ENCODE peak calls at places on chromosomes 16 and 17, in eight cellular contexts. C is lower lobe of right lung; B is naive thymus-derived CD4-positive, alpha-beta T cell; A is astrocyte; U is prostate gland; G is stomach; E is colonic mucosa; Z is effector memory CD4-positive, alpha-beta T cell. X is an unnamed sample.

GRCh38 chr17:50028207-50029120 is 27.4 kb upstream of the ITGA3 start:
- DNase-seq in C (peak; percentile 63), B (no peak), A (peak; percentile 52), U (no peak), G (no peak), E (no peak), Z (no peak), X (peak; percentile 64)

GRCh38 chr16:51880776-51881175 is 666.2 kb downstream of the TOX3 start:
- DNase-seq in C (no peak), B (no peak), A (peak; percentile 85), U (no peak), G (no peak), E (no peak), Z (no peak), X (peak; percentile 47)

GRCh38 chr17:80949451-80950421 is 41.9 kb upstream of the CHMP6 start:
- DNase-seq in C (peak; percentile 38), B (no peak), A (no peak), U (no peak), G (no peak), E (no peak), Z (no peak), X (no peak)

GRCh38 chr17:82391496-82392066 is 20.0 kb downstream of the UTS2R start:
- DNase-seq in C (no peak), B (no peak), A (no peak), U (no peak), G (no peak), E (no peak), Z (no peak), X (no peak)

GRCh38 chr16:87207509-87207908 is 109.7 kb downstream of the C16orf95 start:
- DNase-seq in C (no peak), B (no peak), A (peak; percentile 88), U (no peak), G (no peak), E (no peak), Z (no peak), X (no peak)

GRCh38 chr16:29663829-29664132 is 734 bp downstream of the SPN start:
- DNase-seq in C (no peak), B (peak; percentile 47), A (no peak), U (no peak), G (no peak), E (no peak), Z (no peak), X (no peak)

GRCh38 chr17:49901460-49902331 is 53.8 kb upstream of the TAC4 start:
- DNase-seq in C (peak; percentile 66), B (no peak), A (no peak), U (no peak), G (no peak), E (no peak), Z (no peak), X (no peak)

GRCh38 chr16:69106491-69107291 is 1.2 kb downstream of the HAS3 start:
- DNase-seq in C (no peak), B (no peak), A (no peak), U (no peak), G (no peak), E (peak; percentile 29), Z (no peak), X (no peak)

GRCh38 chr17:15649861-15650391 is 30.4 kb upstream of the FBXW10B start:
- DNase-seq in C (no peak), B (no peak), A (peak; percentile 47), U (no peak), G (peak; percentile 78), E (peak; percentile 87), Z (no peak), X (peak; percentile 43)

GRCh38 chr16:1676661-1677060 is 1.4 kb upstream of the JPT2 start:
- DNase-seq in C (no peak), B (no peak), A (no peak), U (no peak), G (no peak), E (no peak), Z (no peak), X (no peak)
- H3K27ac ChIP-seq in C (no peak overlapping the region), B (no peak overlapping the region), A (no peak overlapping the region), U (peak overlapping the region; percentile 90), G (no peak overlapping the region), E (no peak overlapping the region), Z (no peak overlapping the region), X (no peak overlapping the region)

GRCh38 chr17:27157297-27157696 is 136.6 kb upstream of the WSB1 start:
- DNase-seq in C (no peak), B (no peak), A (no peak), U (no peak), G (no peak), E (no peak), Z (no peak), X (no peak)

GRCh38 chr17:27157898-27158297 is 136.0 kb upstream of the WSB1 start:
- DNase-seq in C (no peak), B (no peak), A (no peak), U (no peak), G (no peak), E (no peak), Z (no peak), X (no peak)

GRCh38 chr17:27158390-27158789 is 135.5 kb upstream of the WSB1 start:
- DNase-seq in C (peak; percentile 20), B (no peak), A (no peak), U (no peak), G (no peak), E (no peak), Z (no peak), X (no peak)

GRCh38 chr17:27155866-27156265 is 138.0 kb upstream of the WSB1 start:
- DNase-seq in C (peak; percentile 21), B (no peak), A (no peak), U (no peak), G (no peak), E (no peak), Z (no peak), X (no peak)

GRCh38 chr17:27153005-27153404 is 140.9 kb upstream of the WSB1 start:
- DNase-seq in C (no peak), B (no peak), A (peak; percentile 4), U (no peak), G (no peak), E (no peak), Z (no peak), X (no peak)
- H3K9me3 ChIP-seq in C (no peaks in the 10 kb centered on the region), B (no peaks in the 10 kb centered on the region), A (peaks cover 9% of the 10 kb centered on the region), U (no peaks in the 10 kb centered on the region), G (no peaks in the 10 kb centered on the region), E (no peaks in the 10 kb centered on the region), Z (no peaks in the 10 kb centered on the region), X (no peaks in the 10 kb centered on the region)

DNA sequence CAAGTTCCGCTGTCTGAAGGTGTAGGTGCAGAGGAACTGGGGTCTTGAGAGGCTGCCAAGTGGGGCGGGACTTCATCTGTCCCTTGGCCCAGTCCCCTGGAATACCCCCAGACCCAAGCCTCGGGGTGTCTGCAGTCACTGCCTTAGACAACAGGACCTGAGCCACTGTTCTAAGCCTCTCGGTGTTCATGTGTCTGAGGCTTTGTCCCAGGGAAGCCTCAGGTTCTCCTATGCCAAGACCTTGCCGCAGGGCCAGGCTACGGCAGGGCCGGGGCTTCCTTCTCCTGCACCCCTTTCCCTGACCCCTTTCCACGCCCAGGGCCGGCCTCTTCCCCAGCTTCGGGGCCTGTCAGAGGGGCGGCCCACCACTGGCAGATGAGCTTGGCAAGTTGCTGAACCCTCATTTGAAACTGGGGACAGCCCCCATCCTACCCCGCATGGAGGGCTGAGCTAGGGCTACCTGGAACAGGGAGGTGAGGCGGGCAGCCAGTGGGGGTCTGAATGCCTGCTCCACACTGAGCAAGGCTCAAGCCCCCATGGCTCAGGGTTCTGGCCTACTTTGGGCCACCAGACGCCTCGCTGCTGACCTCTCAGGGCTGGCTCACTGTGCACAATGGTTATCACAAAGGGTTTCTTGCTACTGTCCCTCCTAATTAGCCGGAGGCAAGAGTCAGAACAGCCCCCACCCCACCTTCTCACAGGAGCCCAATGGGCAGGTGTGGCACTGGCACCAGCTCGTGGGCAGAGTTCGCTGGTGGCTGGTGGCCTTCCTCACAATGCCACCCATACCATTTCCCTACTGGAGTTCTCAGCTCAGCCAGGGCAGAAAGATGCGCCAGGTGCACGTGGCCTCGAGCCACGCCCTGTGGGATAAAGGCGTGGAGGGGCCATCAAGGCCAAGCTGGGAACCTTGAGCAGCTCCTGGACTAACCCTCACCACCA is 7.1 kb downstream of the LITAFD start:
- DNase-seq in C (peak; percentile 35), B (no peak), A (no peak), U (no peak), G (no peak), E (no peak), Z (no peak), X (no peak)
- H3K4me1 ChIP-seq in C (peaks cover 12% of the 10 kb centered on the region), B (no peaks in the 10 kb centered on the region), A (peaks cover 46% of the 10 kb centered on the region), U (no peaks in the 10 kb centered on the region), G (peaks cover 31% of the 10 kb centered on the region), E (peaks cover 13% of the 10 kb centered on the region), Z (peaks cover 4% of the 10 kb centered on the region), X (no peaks in the 10 kb centered on the region)

GRCh38 chr17:63516910-63517824 is 6.0 kb upstream of the KCNH6 start:
- DNase-seq in C (no peak), B (no peak), A (peak; percentile 71), U (no peak), G (no peak), E (no peak), Z (no peak), X (peak; percentile 29)

GRCh38 chr17:63519972-63520882 is 2.9 kb upstream of the KCNH6 start:
- DNase-seq in C (no peak), B (no peak), A (no peak), U (peak; percentile 58), G (no peak), E (peak; percentile 88), Z (no peak), X (no peak)

GRCh38 chr17:63515426-63515825 is 7.7 kb upstream of the KCNH6 start:
- DNase-seq in C (no peak), B (no peak), A (no peak), U (no peak), G (no peak), E (no peak), Z (no peak), X (no peak)

GRCh38 chr17:63519116-63519881 is 3.9 kb upstream of the KCNH6 start:
- DNase-seq in C (no peak), B (no peak), A (no peak), U (no peak), G (no peak), E (no peak), Z (no peak), X (no peak)

GRCh38 chr17:63517825-63518534 is 5.2 kb upstream of the KCNH6 start:
- DNase-seq in C (no peak), B (no peak), A (no peak), U (no peak), G (no peak), E (no peak), Z (no peak), X (no peak)
- H3K27ac ChIP-seq in C (no peak overlapping the region), B (no peak overlapping the region), A (no peak overlapping the region), U (no peak overlapping the region), G (no peak overlapping the region), E (no peak overlapping the region), Z (no peak overlapping the region), X (no peak overlapping the region)

GRCh38 chr17:46081018-46081320 is 81.9 kb downstream of the STH start:
- DNase-seq in C (no peak), B (no peak), A (no peak), U (no peak), G (no peak), E (no peak), Z (no peak), X (no peak)

GRCh38 chr17:46085522-46085921 is 86.5 kb downstream of the STH start:
- DNase-seq in C (no peak), B (no peak), A (no peak), U (no peak), G (no peak), E (no peak), Z (no peak), X (no peak)

GRCh38 chr17:46080118-46081017 is 81.3 kb downstream of the STH start:
- DNase-seq in C (no peak), B (no peak), A (no peak), U (no peak), G (no peak), E (no peak), Z (no peak), X (no peak)

GRCh38 chr17:46078675-46079074 is 79.6 kb downstream of the STH start:
- DNase-seq in C (no peak), B (no peak), A (no peak), U (no peak), G (no peak), E (no peak), Z (no peak), X (no peak)

GRCh38 chr17:46082293-46082692 is 83.2 kb downstream of the STH start:
- DNase-seq in C (no peak), B (peak; percentile 35), A (no peak), U (no peak), G (no peak), E (no peak), Z (no peak), X (no peak)
- H3K9me3 ChIP-seq in C (no peaks in the 10 kb centered on the region), B (no peaks in the 10 kb centered on the region), A (no peaks in the 10 kb centered on the region), U (no peaks in the 10 kb centered on the region), G (no peaks in the 10 kb centered on the region), E (no peaks in the 10 kb centered on the region), Z (no peaks in the 10 kb centered on the region), X (no peaks in the 10 kb centered on the region)

X was measured in cardiac muscle cell.